ENCODE peak calls at places on chromosomes 4 and X, in seven cellular contexts. E is endodermal cell, F is RWPE2, P is left ventricle myocardium inferior, V is heart left ventricle, Y is SK-N-SH, Z is heart right ventricle. D is an unnamed sample.

GRCh38 chr4:63607186-63607872 is 801.9 kb downstream of the TECRL start:
- DNase-seq in Z (no peak), P (no peak), Y (no peak), V (no peak), F (no peak), E (no peak), D (no peak)

GRCh38 chr4:94595880-94596483 is 144.2 kb downstream of the PDLIM5 start:
- DNase-seq in Y (peak), Z (no peak), V (no peak), F (no peak), P (no peak), E (no peak), D (peak)

GRCh38 chrX:10622197-10622596 is 1.8 kb upstream of the MID1 start:
- DNase-seq in V (no peak), Y (no peak), Z (no peak), P (no peak), E (no peak), F (no peak), D (no peak)

GRCh38 chrX:9182041-9182440 is 148.1 kb upstream of the FAM9B start:
- DNase-seq in Y (no peak), P (no peak), Z (no peak), E (no peak), F (no peak), V (no peak), D (no peak)

GRCh38 chr4:144174401-144175067 is 34.0 kb upstream of the GYPA start:
- DNase-seq in Y (peak), P (no peak), F (no peak), E (no peak), Z (no peak), V (no peak), D (peak)

GRCh38 chrX:131816551-131817136 is 206.5 kb upstream of the STK26 start:
- DNase-seq in P (no peak), Z (no peak), F (no peak), Y (peak), E (no peak), V (no peak), D (no peak)

GRCh38 chr4:8697826-8698225 is 105.3 kb downstream of the CPZ start:
- DNase-seq in E (peak), Y (no peak), V (no peak), F (no peak), P (no peak), Z (no peak), D (no peak)

GRCh38 chr4:138300616-138301015 is 58.5 kb upstream of the SLC7A11 start:
- DNase-seq in E (no peak), F (no peak), Z (no peak), P (no peak), Y (no peak), V (no peak), D (no peak)

GRCh38 chr4:107155366-107155765 is 119.3 kb upstream of the DKK2 start:
- DNase-seq in F (no peak), V (no peak), Z (no peak), P (no peak), E (no peak), Y (no peak), D (no peak)

GRCh38 chrX:24260827-24261550 is 52.9 kb downstream of the SUPT20HL2 start:
- DNase-seq in Y (no peak), P (no peak), Z (no peak), E (no peak), V (no peak), F (no peak), D (no peak)

GRCh38 chr4:165666836-165667235 is 206.2 kb upstream of the TLL1 start:
- DNase-seq in Y (no peak), P (no peak), F (no peak), E (no peak), Z (no peak), V (no peak), D (no peak)

GRCh38 chr4:101871962-101872676 is 81.6 kb downstream of the BANK1 start:
- DNase-seq in Y (no peak), F (no peak), V (no peak), P (no peak), Z (no peak), E (no peak), D (no peak)

GRCh38 chrX:131783555-131784338 is 239.4 kb upstream of the STK26 start:
- DNase-seq in F (no peak), V (no peak), E (no peak), Z (no peak), P (no peak), Y (no peak), D (no peak)

GRCh38 chr4:152535236-152535902 is 523 bp downstream of the FBXW7 start:
- DNase-seq in Y (peak), Z (no peak), F (peak), P (peak), V (no peak), E (no peak), D (no peak)

GRCh38 chrX:18351774-18352173 is 2.7 kb downstream of the SCML2 start:
- DNase-seq in V (no peak), F (no peak), Z (no peak), Y (no peak), P (no peak), E (no peak), D (no peak)

GRCh38 chrX:106952988-106953387 is 32.8 kb downstream of the CLDN2 start:
- DNase-seq in E (no peak), Y (peak), Z (no peak), F (no peak), V (no peak), P (no peak), D (no peak)

GRCh38 chr4:108120789-108121188 is 47.9 kb downstream of the LEF1 start:
- DNase-seq in P (no peak), F (no peak), E (no peak), V (no peak), Z (no peak), Y (no peak), D (no peak)

GRCh38 chr4:20925176-20925575 is 224.9 kb downstream of the PACRGL start:
- DNase-seq in V (no peak), Y (no peak), E (no peak), Z (no peak), F (no peak), P (no peak), D (no peak)

GRCh38 chrX:68049466-68049865 is 383.8 kb downstream of the OPHN1 start:
- DNase-seq in Z (no peak), E (no peak), V (no peak), P (no peak), Y (no peak), F (no peak), D (no peak)

GRCh38 chrX:125132274-125132673 is 187.4 kb upstream of the TEX13C start:
- DNase-seq in Y (peak), Z (no peak), V (no peak), F (no peak), E (no peak), P (no peak), D (no peak)

GRCh38 chr4:95141376-95141775 is 383.6 kb downstream of the BMPR1B start:
- DNase-seq in E (no peak), V (no peak), Y (no peak), Z (no peak), F (no peak), P (no peak), D (peak)

GRCh38 chr4:177632481-177632880 is 190.2 kb upstream of the AGA start:
- DNase-seq in E (no peak), Y (no peak), Z (no peak), F (no peak), V (no peak), P (no peak), D (no peak)

GRCh38 chr4:141283152-141283551 is 62.5 kb downstream of the ZNF330 start:
- DNase-seq in Z (no peak), V (no peak), Y (no peak), E (no peak), F (no peak), P (no peak), D (no peak)

GRCh38 chrX:112913807-112914206 is 73.2 kb upstream of the AMOT start:
- DNase-seq in E (no peak), V (no peak), P (no peak), F (no peak), Y (no peak), Z (no peak), D (no peak)

GRCh38 chrX:12548746-12549145 is 242.5 kb upstream of the PRPS2 start:
- DNase-seq in V (no peak), F (no peak), Y (no peak), Z (no peak), E (peak), P (no peak), D (no peak)

GRCh38 chrX:78102100-78102499 is 1.9 kb upstream of the PGK1 start:
- DNase-seq in Y (no peak), V (no peak), E (no peak), F (no peak), P (no peak), Z (no peak), D (no peak)

GRCh38 chr4:108601517-108601916 is 18.9 kb upstream of the RPL34 start:
- DNase-seq in V (no peak), Y (no peak), P (no peak), F (no peak), Z (no peak), E (no peak), D (no peak)

GRCh38 chr4:78642934-78643333 is 91.4 kb downstream of the ANXA3 start:
- DNase-seq in V (no peak), F (no peak), P (no peak), E (no peak), Y (no peak), Z (no peak), D (no peak)

GRCh38 chrX:123477673-123478072 is 255.2 kb downstream of the THOC2 start:
- DNase-seq in Z (no peak), Y (no peak), E (no peak), V (no peak), F (no peak), P (no peak), D (no peak)

GRCh38 chrX:42748067-42748850 is 29.7 kb downstream of the PPP1R2C start:
- DNase-seq in Y (no peak), E (peak), P (no peak), V (no peak), Z (no peak), F (no peak), D (no peak)

GRCh38 chrX:68938244-68939004 is 109.6 kb downstream of the EFNB1 start:
- DNase-seq in E (peak), Y (no peak), F (no peak), V (no peak), Z (no peak), P (peak), D (no peak)

GRCh38 chr4:3127129-3127528 is 52.6 kb downstream of the HTT start:
- DNase-seq in F (no peak), Y (no peak), V (no peak), E (no peak), P (no peak), Z (no peak), D (no peak)

GRCh38 chr4:106529348-106530033 is 160.9 kb upstream of the GIMD1 start:
- DNase-seq in V (no peak), E (no peak), Y (no peak), Z (no peak), P (no peak), F (no peak), D (no peak)

GRCh38 chrX:40418413-40419195 is 162.2 kb upstream of the ATP6AP2 start:
- DNase-seq in F (no peak), Z (no peak), V (no peak), E (no peak), P (no peak), Y (no peak), D (no peak)

GRCh38 chr4:122293374-122294365 is 85.1 kb upstream of the ADAD1 start:
- DNase-seq in F (no peak), Z (no peak), P (no peak), V (peak), E (peak), Y (no peak), D (no peak)

GRCh38 chr4:165079476-165079875 is 25.8 kb downstream of the TRIM75 start:
- DNase-seq in Z (peak), Y (no peak), E (peak), V (no peak), P (peak), F (no peak), D (no peak)

DNA sequence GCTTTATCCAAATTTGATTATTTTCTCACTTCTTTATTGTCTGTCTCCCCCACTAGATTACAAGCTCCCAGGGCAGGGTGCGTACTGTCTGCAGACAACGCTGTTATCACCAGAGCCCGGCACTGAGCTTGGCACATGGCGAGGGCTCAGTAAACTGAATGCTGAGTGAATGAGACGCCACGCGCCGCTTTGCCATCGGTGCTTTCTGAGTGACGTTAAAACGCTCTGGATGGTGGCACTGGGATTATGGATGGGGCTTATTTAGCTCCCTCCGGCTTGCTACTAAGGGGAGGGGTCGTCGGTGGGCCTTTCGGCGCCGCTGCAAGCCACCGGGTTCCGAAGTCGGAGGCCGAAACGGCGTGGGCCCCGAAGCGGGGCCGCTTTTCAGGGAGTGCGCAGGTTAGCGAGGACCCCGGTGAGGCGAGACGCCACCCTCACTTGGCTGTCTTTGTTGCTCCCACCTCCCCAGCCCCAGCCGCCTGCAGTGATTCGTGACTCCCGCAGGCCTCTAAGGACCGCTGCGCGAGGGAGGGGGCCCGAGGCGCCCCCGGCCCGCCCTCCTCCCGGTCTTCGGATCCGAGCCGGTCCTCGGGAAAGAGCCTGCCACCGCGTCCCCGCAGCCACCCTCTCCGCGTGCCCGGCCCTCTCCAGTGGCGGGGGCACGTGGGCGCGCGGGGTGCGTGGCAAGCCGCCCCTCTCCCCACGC is 566 bp upstream of the FHL1 start:
- DNase-seq in P (peak), E (peak), F (no peak), V (no peak), Z (peak), Y (no peak), D (no peak)
- H3K4me3 ChIP-seq in P (peak), E (peak), F (peak), V (peak), Z (peak), Y (peak), D (peak)

GRCh38 chrX:151161690-151162089 is 14.7 kb upstream of the GPR50 start:
- DNase-seq in F (no peak), E (no peak), P (no peak), V (no peak), Z (no peak), Y (no peak), D (no peak)
- TF ChIP-seq CTCF in F (no peak), E (no peak), P (no peak), V (no peak), Z (no peak), Y (no peak), D (no peak)

DNA sequence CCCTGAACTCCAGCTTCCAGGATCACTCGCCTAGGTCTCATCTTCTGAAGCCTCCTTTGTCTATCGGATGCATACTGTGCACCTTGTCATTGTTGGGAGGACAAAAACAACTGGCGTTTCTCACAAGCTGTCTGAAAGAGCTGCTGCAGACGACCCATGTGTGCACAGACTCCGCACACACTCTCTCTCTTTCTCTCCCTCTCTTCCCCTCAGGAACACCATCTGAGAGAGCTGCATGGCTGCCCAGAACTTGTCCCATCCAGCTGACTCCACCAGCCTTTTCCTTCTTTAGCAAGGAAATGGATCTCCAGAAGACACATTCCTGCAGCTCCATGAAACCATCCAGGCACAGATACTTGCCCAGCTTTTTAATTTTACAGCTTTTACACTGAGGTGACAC is 82.9 kb downstream of the MAML3 start:
- DNase-seq in Y (no peak), V (no peak), Z (no peak), P (no peak), F (no peak), E (no peak), D (no peak)
- H3K4me3 ChIP-seq in Y (no peak), V (no peak), Z (no peak), P (no peak), F (no peak), E (no peak), D (no peak)

GRCh38 chr4:169630069-169630468 is 9.7 kb downstream of the CLCN3 start:
- DNase-seq in F (no peak), V (no peak), P (no peak), E (no peak), Y (no peak), Z (no peak), D (no peak)

GRCh38 chr4:169640261-169640880 is 20.0 kb downstream of the CLCN3 start:
- DNase-seq in P (no peak), F (no peak), V (no peak), Y (no peak), Z (no peak), E (no peak), D (no peak)

DNA sequence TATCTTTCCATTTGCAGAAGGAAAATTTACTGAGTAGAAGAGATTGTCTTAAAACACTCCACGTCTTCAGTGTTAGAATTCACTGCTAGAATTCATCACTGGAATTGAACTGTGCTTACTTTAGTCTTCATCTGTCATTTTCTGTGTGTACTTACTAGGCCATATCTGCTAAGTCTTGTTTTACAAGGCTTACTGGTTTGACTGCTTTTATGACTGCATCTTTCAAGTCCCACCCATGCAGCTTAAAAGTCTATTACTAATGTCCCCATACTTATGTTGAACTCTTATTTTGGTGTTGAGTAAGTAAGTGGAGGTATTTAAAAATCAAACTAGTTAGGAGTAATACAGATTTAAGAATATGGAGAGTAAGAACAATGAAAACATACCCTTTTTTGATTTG is 14.6 kb downstream of the CLCN3 start:
- DNase-seq in Y (no peak), Z (no peak), F (no peak), V (no peak), E (no peak), P (no peak), D (no peak)
- TF ChIP-seq CTCF in Y (no peak), Z (no peak), F (no peak), V (no peak), E (no peak), P (no peak), D (no peak)

GRCh38 chr4:73139991-73140390 is 70.5 kb upstream of the COX18 start:
- DNase-seq in Y (no peak), Z (no peak), P (no peak), E (no peak), V (no peak), F (no peak), D (no peak)

GRCh38 chr4:73137121-73137520 is 67.6 kb upstream of the COX18 start:
- DNase-seq in V (no peak), Z (no peak), P (no peak), F (no peak), E (no peak), Y (no peak), D (no peak)

GRCh38 chr4:73142995-73143547 is 73.6 kb upstream of the COX18 start:
- DNase-seq in F (no peak), V (no peak), Y (no peak), Z (no peak), P (no peak), E (no peak), D (no peak)

GRCh38 chr4:73133784-73134183 is 64.3 kb upstream of the COX18 start:
- DNase-seq in E (no peak), F (no peak), P (no peak), Y (no peak), Z (no peak), V (no peak), D (no peak)

GRCh38 chr4:73139245-73139644 is 69.7 kb upstream of the COX18 start:
- DNase-seq in Z (no peak), E (no peak), F (no peak), Y (no peak), V (no peak), P (no peak), D (no peak)
- H3K4me3 ChIP-seq in Z (no peak), E (no peak), F (no peak), Y (no peak), V (no peak), P (no peak), D (no peak)